ENCODE peak calls at places on chromosomes 1 and 21, in four cellular contexts. B is fibroblast of lung, W is LHCN-M2, T is dorsolateral prefrontal cortex. N is an unnamed sample.

GRCh38 chr1:156504062-156504813 is 3.7 kb upstream of the MEF2D start:
- DNase-seq in B (no peak), W (peak; percentile 38), T (no peak), N (no peak)

GRCh38 chr1:15617874-15618684 is 821 bp downstream of the DDI2 start:
- DNase-seq in B (no peak), W (peak; percentile 39), T (peak; percentile 23), N (no peak)

GRCh38 chr1:47351305-47351704 is 17.7 kb downstream of the CMPK1 start:
- DNase-seq in B (no peak), W (no peak), T (no peak), N (peak; percentile 41)

GRCh38 chr1:155871390-155871789 is 12.0 kb downstream of the SYT11 start:
- DNase-seq in B (peak; percentile 32), W (no peak), T (peak; percentile 89), N (no peak)

GRCh38 chr1:40622051-40622450 is 43.4 kb downstream of the RIMS3 start:
- DNase-seq in B (no peak), W (no peak), T (no peak), N (no peak)

GRCh38 chr1:20080441-20081330 is 10.7 kb downstream of the PLA2G5 start:
- DNase-seq in B (no peak), W (no peak), T (no peak), N (no peak)

GRCh38 chr1:6624712-6625578 is at the start of gene THAP3:
- DNase-seq in B (peak; percentile 93), W (peak; percentile 95), T (peak; percentile 87), N (peak; percentile 86)

GRCh38 chr1:67338642-67339041 is 31.0 kb downstream of the IL12RB2 start:
- DNase-seq in B (no peak), W (peak; percentile 61), T (no peak), N (no peak)

GRCh38 chr1:171948491-171948890 is 107.2 kb downstream of the DNM3 start:
- DNase-seq in B (peak; percentile 5), W (peak; percentile 19), T (no peak), N (peak; percentile 54)

GRCh38 chr21:25756190-25756932 is 21.6 kb downstream of the GABPA start:
- DNase-seq in B (no peak), W (no peak), T (no peak), N (no peak)

GRCh38 chr1:41730806-41731205 is 187.9 kb downstream of the HIVEP3 start:
- DNase-seq in B (no peak), W (no peak), T (no peak), N (no peak)

GRCh38 chr1:84581648-84582047 is 7.4 kb upstream of the CTBS start:
- DNase-seq in B (no peak), W (no peak), T (no peak), N (no peak)

GRCh38 chr1:80847904-80848303 is 952.8 kb upstream of the ADGRL2 start:
- DNase-seq in B (no peak), W (no peak), T (no peak), N (no peak)

GRCh38 chr1:1545946-1546737 is 5.7 kb upstream of the TMEM240 start:
- DNase-seq in B (no peak), W (no peak), T (no peak), N (no peak)

GRCh38 chr1:58885998-58886397 is 102.2 kb upstream of the JUN start:
- DNase-seq in B (peak; percentile 47), W (peak; percentile 56), T (no peak), N (peak; percentile 57)

GRCh38 chr21:41316641-41317392 is at the start of gene FAM3B:
- DNase-seq in B (no peak), W (no peak), T (no peak), N (no peak)

GRCh38 chr1:168709896-168710305 is 19.1 kb downstream of the DPT start:
- DNase-seq in B (peak; percentile 14), W (peak; percentile 60), T (no peak), N (peak; percentile 91)

GRCh38 chr1:189859385-189859977 is 618.2 kb downstream of the BRINP3 start:
- DNase-seq in B (no peak), W (peak; percentile 10), T (no peak), N (no peak)

GRCh38 chr1:171852273-171852672 is 11.0 kb downstream of the DNM3 start:
- DNase-seq in B (peak; percentile 2), W (peak; percentile 21), T (no peak), N (peak; percentile 55)

GRCh38 chr1:233113009-233113712 is 162.8 kb downstream of the NTPCR start:
- DNase-seq in B (peak; percentile 99), W (peak; percentile 99), T (peak; percentile 28), N (peak; percentile 100)

GRCh38 chr1:203278087-203278884 is 27.0 kb upstream of the BTG2 start:
- DNase-seq in B (peak; percentile 79), W (peak; percentile 89), T (peak; percentile 80), N (peak; percentile 74)

GRCh38 chr1:183622884-183623785 is 12.4 kb downstream of the ARPC5 start:
- DNase-seq in B (peak; percentile 80), W (peak; percentile 47), T (peak; percentile 50), N (peak; percentile 34)

GRCh38 chr1:151803164-151803563 is 2.1 kb downstream of the LINGO4 start:
- DNase-seq in B (no peak), W (no peak), T (no peak), N (no peak)

GRCh38 chr1:30088594-30089556 is 634.5 kb downstream of the MATN1 start:
- DNase-seq in B (no peak), W (no peak), T (no peak), N (no peak)

GRCh38 chr1:182520746-182521145 is 68.3 kb downstream of the RNASEL start:
- DNase-seq in B (peak; percentile 13), W (peak; percentile 19), T (no peak), N (no peak)